ENCODE peak calls at places on chromosomes 6 and 20, in five cellular contexts. X is heart right ventricle; L is CD8-positive, alpha-beta T cell; I is fibroblast of lung; E is left ventricle myocardium inferior. K is an unnamed sample.

GRCh38 chr6:13769655-13770053 is 44.7 kb downstream of the MCUR1 start:
- DNase-seq in X (no peak), L (peak), I (no peak), E (no peak), K (no peak)

GRCh38 chr20:58245931-58246330 is 17.5 kb upstream of the ANKRD60 start:
- DNase-seq in X (no peak), L (no peak), I (no peak), E (no peak), K (no peak)

GRCh38 chr6:9540534-9541126 is 874.2 kb downstream of the TFAP2A start:
- DNase-seq in X (no peak), L (no peak), I (peak), E (no peak), K (peak)

GRCh38 chr20:48828734-48829460 is 1.1 kb upstream of the PREX1 start:
- DNase-seq in X (no peak), L (no peak), I (no peak), E (no peak), K (no peak)

GRCh38 chr6:109075934-109076333 is 18.7 kb downstream of the SESN1 start:
- DNase-seq in X (no peak), L (no peak), I (peak), E (no peak), K (no peak)

GRCh38 chr6:11040134-11040533 is 4.0 kb downstream of the ELOVL2 start:
- DNase-seq in X (no peak), L (no peak), I (no peak), E (no peak), K (no peak)

GRCh38 chr20:13817342-13817741 is 32.5 kb downstream of the NDUFAF5 start:
- DNase-seq in X (no peak), L (no peak), I (peak), E (no peak), K (peak)

GRCh38 chr6:75893058-75893775 is 144.2 kb downstream of the MYO6 start:
- DNase-seq in X (no peak), L (no peak), I (peak), E (no peak), K (peak)

GRCh38 chr6:140071601-140072062 is 697.2 kb upstream of the CITED2 start:
- DNase-seq in X (no peak), L (no peak), I (peak), E (no peak), K (peak)

GRCh38 chr6:163349001-163349680 is 65.4 kb upstream of the QKI start:
- DNase-seq in X (no peak), L (no peak), I (peak), E (no peak), K (no peak)

GRCh38 chr20:56348746-56349145 is 10.0 kb upstream of the FAM210B start:
- DNase-seq in X (no peak), L (no peak), I (peak), E (no peak), K (peak)

GRCh38 chr20:48019940-48020339 is 234.7 kb upstream of the SULF2 start:
- DNase-seq in X (peak), L (no peak), I (no peak), E (no peak), K (no peak)

DNA sequence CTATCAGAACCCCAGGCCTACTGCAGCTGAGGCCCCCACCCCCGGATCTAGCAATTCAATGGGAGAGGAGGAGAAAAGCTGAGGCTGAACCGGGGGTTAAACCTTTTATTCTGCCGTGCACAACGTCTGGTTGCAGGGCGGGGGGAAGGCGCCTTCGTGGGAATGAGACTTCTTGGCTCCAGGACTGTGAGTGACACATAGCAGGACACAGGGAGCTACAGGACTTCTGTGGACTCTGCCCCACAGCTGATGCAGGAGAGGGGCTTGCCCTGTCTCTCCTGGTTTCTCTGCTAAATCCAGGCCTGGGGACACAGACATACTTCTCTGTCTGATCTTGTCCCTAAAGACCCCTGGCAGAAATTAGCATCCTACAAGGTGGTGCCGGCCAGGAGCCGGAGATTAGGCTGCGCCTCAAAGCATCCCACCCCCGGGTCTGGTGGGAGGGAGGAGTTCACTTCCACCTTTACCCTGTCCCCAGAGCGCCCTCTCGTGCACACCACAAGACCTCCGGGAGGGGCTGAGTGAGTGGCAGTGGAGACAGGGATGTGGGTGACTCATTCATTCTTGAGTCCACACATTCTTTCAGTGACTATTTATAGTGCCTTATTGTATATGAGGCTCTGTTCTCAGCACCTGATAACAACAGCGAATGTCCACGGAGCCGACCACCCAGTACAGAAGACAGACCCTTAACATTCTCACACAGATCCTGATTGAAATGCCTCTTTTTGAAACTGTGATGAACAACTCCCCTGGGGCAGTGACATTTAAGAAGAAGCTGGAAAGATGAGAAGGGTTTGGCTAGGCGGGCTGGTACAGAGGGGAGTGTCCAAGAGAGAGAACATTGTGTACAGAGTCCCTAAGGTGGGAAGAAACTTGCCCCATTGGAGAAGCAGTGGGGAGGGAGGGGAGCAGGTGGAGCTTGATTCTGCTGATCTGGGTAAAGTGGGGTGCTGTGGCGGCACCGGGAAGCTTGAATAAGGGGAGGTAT is 38.9 kb downstream of the GMPR start:
- DNase-seq in X (peak), L (no peak), I (peak), E (peak), K (peak)
- TF ChIP-seq CTCF in X (peak), L (no peak), I (peak), E (peak), K (peak)

GRCh38 chr6:154653385-154653784 is 79.8 kb upstream of the SCAF8 start:
- DNase-seq in X (no peak), L (no peak), I (peak), E (no peak), K (no peak)
- H3K4me3 ChIP-seq in X (no peak), L (no peak), I (no peak), E (no peak), K (no peak)

GRCh38 chr6:159415540-159415939 is 246.3 kb downstream of the FNDC1 start:
- DNase-seq in X (no peak), L (no peak), I (no peak), E (no peak), K (no peak)
- TF ChIP-seq CTCF in X (no peak), L (no peak), I (no peak), E (no peak), K (no peak)

GRCh38 chr20:51768759-51769517 is 748 bp upstream of the ATP9A start:
- DNase-seq in X (no peak), L (no peak), I (peak), E (no peak), K (no peak)
- H3K4me3 ChIP-seq in X (peak), L (no peak), I (peak), E (peak), K (peak)

GRCh38 chr6:24655229-24655628 is 9.2 kb upstream of the KIAA0319 start:
- DNase-seq in X (no peak), L (no peak), I (no peak), E (no peak), K (no peak)
- TF ChIP-seq CTCF in X (no peak), L (no peak), I (no peak), E (no peak), K (no peak)

GRCh38 chr6:37784585-37784967 is 35.0 kb upstream of the ZFAND3 start:
- DNase-seq in X (no peak), L (no peak), I (no peak), E (no peak), K (no peak)
- H3K4me3 ChIP-seq in X (peak), L (no peak), I (no peak), E (peak), K (no peak)

K was measured in fibroblast of the aortic adventitia.